ENCODE peak calls at places on chromosomes 12 and 14, in six cellular contexts. V, S, U, B, J and Q are unnamed samples.

GRCh38 chr14:27917896-27918295 is 848.7 kb upstream of the FOXG1 start:
- DNase-seq in V (no peak), S (no peak), U (no peak), B (no peak), J (peak), Q (no peak)

GRCh38 chr14:21023174-21023573 is 1.7 kb downstream of the NDRG2 start:
- DNase-seq in V (no peak), S (no peak), U (no peak), B (no peak), J (no peak), Q (no peak)

GRCh38 chr14:67680121-67680602 is 5.7 kb upstream of the VTI1B start:
- DNase-seq in V (no peak), S (peak), U (no peak), B (no peak), J (peak), Q (no peak)

GRCh38 chr12:84911331-84912190 is 1.0 kb downstream of the SLC6A15 start:
- DNase-seq in V (peak), S (no peak), U (no peak), B (peak), J (peak), Q (peak)

GRCh38 chr12:3604750-3605638 is 114.0 kb downstream of the PRMT8 start:
- DNase-seq in V (peak), S (no peak), U (no peak), B (no peak), J (peak), Q (no peak)

GRCh38 chr14:74804219-74804825 is 41.2 kb downstream of the YLPM1 start:
- DNase-seq in V (no peak), S (peak), U (no peak), B (no peak), J (peak), Q (no peak)

GRCh38 chr14:60723218-60724079 is 702 bp downstream of the SIX4 start:
- DNase-seq in V (peak), S (peak), U (peak), B (no peak), J (peak), Q (no peak)

GRCh38 chr12:109519787-109520186 is 42.4 kb downstream of the UBE3B start:
- DNase-seq in V (no peak), S (no peak), U (no peak), B (no peak), J (no peak), Q (no peak)

GRCh38 chr14:51732494-51733080 is 80.9 kb downstream of the FRMD6 start:
- DNase-seq in V (no peak), S (no peak), U (no peak), B (no peak), J (no peak), Q (no peak)